ENCODE peak calls at places on chromosomes 7 and 10, in ten cellular contexts. O is DMS79 treated with DMSO at 0.1 percent for 48 hours; A is skeletal muscle cell; X is amniotic stem cell; R is NCI-H1092 treated with DMSO at 0.1 percent for 48 hours; V is iris pigment epithelial cell; N is activated naive CD8-positive, alpha-beta T cell treated with anti-CD3 and anti-CD28 coated beads, Interleukin-2, amount 50 U/mL, for 16 hours; K is SJSA1; Y is effector memory CD4-positive, alpha-beta T cell; T is hypothalamus. D is an unnamed sample.
A peak's percentile ranks its signal among the peaks of the same experiment; 100 is the strongest.

GRCh38 chr10:96765406-96766240 is 45.3 kb upstream of the PIK3AP1 start:
- DNase-seq in O (no peak), K (peak; percentile 55), A (no peak), Y (peak; percentile 44), X (no peak), V (peak; percentile 57), R (peak; percentile 14), N (peak; percentile 54), T (no peak), D (peak; percentile 65)

GRCh38 chr7:157079116-157079515 is 59.6 kb upstream of the UBE3C start:
- DNase-seq in O (no peak), X (no peak), R (no peak), K (no peak), T (no peak), A (no peak), N (no peak), Y (no peak), V (no peak), D (no peak)

GRCh38 chr7:65251851-65252620 is 121.6 kb upstream of the ZNF92 start:
- DNase-seq in X (no peak), K (no peak), A (no peak), Y (peak; percentile 17), V (peak; percentile 71), O (peak; percentile 89), N (no peak), R (peak; percentile 95), T (peak; percentile 15), D (peak; percentile 98)

GRCh38 chr7:101739757-101740398 is 77.5 kb upstream of the CUX1 start:
- DNase-seq in A (no peak), V (no peak), R (no peak), N (no peak), X (no peak), O (no peak), T (no peak), K (no peak), Y (no peak), D (no peak)

GRCh38 chr7:79293655-79294142 is 159.8 kb downstream of the MAGI2 start:
- DNase-seq in Y (no peak), A (no peak), O (no peak), R (peak; percentile 27), V (peak; percentile 69), K (peak; percentile 57), T (no peak), X (no peak), N (no peak), D (no peak)

GRCh38 chr7:27351137-27351536 is 108.5 kb downstream of the EVX1 start:
- DNase-seq in Y (no peak), X (no peak), V (no peak), N (no peak), R (no peak), A (no peak), K (no peak), T (no peak), O (no peak), D (no peak)

GRCh38 chr7:21261627-21262564 is 166.0 kb upstream of the SP4 start:
- DNase-seq in O (no peak), A (no peak), N (peak; percentile 34), V (peak; percentile 50), R (peak; percentile 60), T (no peak), Y (peak; percentile 1), X (no peak), K (peak; percentile 22), D (peak; percentile 86)

GRCh38 chr7:44281811-44282600 is 43.4 kb downstream of the CAMK2B start:
- DNase-seq in A (no peak), T (no peak), K (no peak), R (no peak), Y (no peak), V (no peak), N (no peak), O (no peak), X (no peak), D (peak; percentile 38)

GRCh38 chr10:3803884-3804741 is 19.1 kb upstream of the KLF6 start:
- DNase-seq in O (no peak), T (no peak), Y (peak; percentile 65), R (no peak), V (peak; percentile 56), N (no peak), X (no peak), K (peak; percentile 50), A (no peak), D (no peak)